ENCODE peak calls at places on chromosomes 1 and 21, in ten cellular contexts. U is endothelial cell, K is WERI-Rb-1, T is pancreas, S is IMR-90, M is fibroblast of pulmonary artery, W is mesothelial cell of epicardium, J is progenitor cell of endocrine pancreas, Y is HFF-Myc, X is tibial artery. G is an unnamed sample.

GRCh38 chr1:214500349-214501055 is 50.9 kb downstream of the PTPN14 start:
- DNase-seq in U (no peak), K (no peak), T (no peak), S (peak), M (no peak), W (no peak), J (no peak), Y (peak), X (no peak), G (no peak)

GRCh38 chr1:27615346-27616004 is 11.5 kb upstream of the AHDC1 start:
- DNase-seq in U (no peak), K (no peak), T (no peak), S (no peak), M (no peak), W (no peak), J (no peak), Y (no peak), X (no peak), G (no peak)

GRCh38 chr1:232423591-232423990 is 206.3 kb downstream of the SIPA1L2 start:
- DNase-seq in U (no peak), K (no peak), T (no peak), S (peak), M (peak), W (no peak), J (no peak), Y (no peak), X (no peak), G (no peak)

GRCh38 chr1:197911172-197911856 is 5.9 kb upstream of the LHX9 start:
- DNase-seq in U (no peak), K (peak), T (no peak), S (no peak), M (no peak), W (no peak), J (no peak), Y (no peak), X (no peak), G (no peak)

GRCh38 chr1:156530006-156530405 is 29.4 kb upstream of the MEF2D start:
- DNase-seq in U (no peak), K (no peak), T (no peak), S (no peak), M (no peak), W (no peak), J (no peak), Y (no peak), X (no peak), G (no peak)

GRCh38 chr21:17461582-17461981 is 51.3 kb upstream of the CXADR start:
- DNase-seq in U (no peak), K (no peak), T (no peak), S (peak), M (peak), W (no peak), J (no peak), Y (no peak), X (no peak), G (no peak)

GRCh38 chr1:93620169-93620840 is 61.3 kb downstream of the BCAR3 start:
- DNase-seq in U (no peak), K (no peak), T (no peak), S (peak), M (no peak), W (no peak), J (no peak), Y (no peak), X (no peak), G (no peak)

GRCh38 chr1:39129514-39129913 is 75.0 kb upstream of the MACF1 start:
- DNase-seq in U (no peak), K (peak), T (no peak), S (peak), M (peak), W (no peak), J (no peak), Y (no peak), X (no peak), G (no peak)

GRCh38 chr1:110616587-110616986 is 10.4 kb upstream of the KCNA2 start:
- DNase-seq in U (no peak), K (no peak), T (no peak), S (peak), M (no peak), W (no peak), J (no peak), Y (no peak), X (no peak), G (no peak)

GRCh38 chr1:227549892-227550291 is 13.5 kb upstream of the ZNF678 start:
- DNase-seq in U (no peak), K (no peak), T (no peak), S (no peak), M (no peak), W (no peak), J (no peak), Y (no peak), X (no peak), G (no peak)

GRCh38 chr1:212323065-212323464 is 37.9 kb downstream of the PPP2R5A start:
- DNase-seq in U (no peak), K (no peak), T (no peak), S (no peak), M (no peak), W (no peak), J (no peak), Y (no peak), X (no peak), G (no peak)

GRCh38 chr1:39183503-39184353 is 20.8 kb upstream of the MACF1 start:
- DNase-seq in U (peak), K (peak), T (no peak), S (peak), M (peak), W (no peak), J (no peak), Y (peak), X (no peak), G (no peak)

GRCh38 chr1:180789460-180789859 is 123.2 kb upstream of the KIAA1614 start:
- DNase-seq in U (no peak), K (no peak), T (no peak), S (no peak), M (no peak), W (no peak), J (no peak), Y (no peak), X (no peak), G (no peak)

GRCh38 chr1:43460988-43461693 is 7.4 kb upstream of the HYI start:
- DNase-seq in U (no peak), K (no peak), T (no peak), S (peak), M (peak), W (no peak), J (no peak), Y (no peak), X (no peak), G (no peak)

GRCh38 chr21:31310750-31311149 is 33.3 kb downstream of the TIAM1 start:
- DNase-seq in U (no peak), K (no peak), T (no peak), S (peak), M (no peak), W (no peak), J (no peak), Y (no peak), X (no peak), G (no peak)

GRCh38 chr1:213389061-213389581 is 338.1 kb downstream of the RPS6KC1 start:
- DNase-seq in U (no peak), K (no peak), T (no peak), S (no peak), M (no peak), W (no peak), J (no peak), Y (no peak), X (no peak), G (no peak)

GRCh38 chr1:178702141-178702540 is 22.9 kb upstream of the RALGPS2 start:
- DNase-seq in U (no peak), K (no peak), T (no peak), S (peak), M (peak), W (no peak), J (no peak), Y (no peak), X (no peak), G (no peak)

GRCh38 chr1:165717918-165718515 is 19.7 kb upstream of the ALDH9A1 start:
- DNase-seq in U (peak), K (peak), T (no peak), S (peak), M (peak), W (no peak), J (peak), Y (peak), X (no peak), G (peak)

DNA sequence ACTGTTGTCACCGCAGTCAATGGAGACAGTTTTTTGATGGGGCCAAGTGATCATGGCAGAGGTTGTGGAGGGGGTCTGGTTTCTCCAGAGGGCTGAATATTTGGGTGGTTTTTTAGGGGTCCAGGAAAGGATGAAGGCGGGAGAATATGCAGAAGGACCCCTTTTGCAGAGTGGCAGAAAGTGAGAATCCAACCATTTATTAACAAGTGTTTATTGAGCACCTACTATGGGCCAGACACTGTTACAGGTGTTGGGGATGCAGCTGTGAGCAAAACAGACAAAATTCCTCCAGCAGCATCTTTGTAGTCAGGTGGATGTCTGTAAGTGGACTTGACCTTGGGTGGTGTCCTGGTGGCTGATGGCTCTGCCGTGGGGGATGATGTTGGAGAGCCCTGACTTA is 15.4 kb downstream of the PADI1 start:
- DNase-seq in U (no peak), K (no peak), T (no peak), S (no peak), M (no peak), W (no peak), J (no peak), Y (no peak), X (no peak), G (no peak)
- TF ChIP-seq CTCF in U (no peak), K (no peak), T (no peak), S (no peak), M (no peak), W (no peak), J (no peak), Y (no peak), X (no peak), G (no peak)

DNA sequence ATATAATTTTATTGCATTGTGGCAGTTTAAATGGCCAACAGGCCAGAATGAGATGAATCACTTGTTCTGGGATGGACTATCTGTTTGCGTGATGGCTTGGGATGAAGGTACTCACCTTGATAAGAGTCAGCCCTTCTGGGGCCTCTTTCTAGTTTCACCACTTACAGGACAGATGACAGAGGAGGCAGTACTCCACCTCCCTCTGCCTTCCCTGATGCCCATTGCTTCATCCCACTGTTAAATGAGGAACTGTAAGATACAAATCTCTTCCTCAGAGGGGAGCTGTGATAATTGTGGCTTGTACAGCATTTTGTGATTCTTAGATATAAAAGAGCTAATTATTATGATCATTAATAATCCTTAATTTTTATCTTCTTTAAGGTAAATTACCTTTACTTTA is 3.7 kb upstream of the TCHH start:
- DNase-seq in U (no peak), K (no peak), T (no peak), S (no peak), M (no peak), W (no peak), J (no peak), Y (no peak), X (no peak), G (no peak)
- TF ChIP-seq CTCF in U (no peak), K (no peak), T (no peak), S (no peak), M (no peak), W (no peak), J (no peak), Y (no peak), X (no peak), G (no peak)

GRCh38 chr1:7752512-7753417 is 18.3 kb upstream of the VAMP3 start:
- DNase-seq in U (peak), K (peak), T (peak), S (peak), M (peak), W (peak), J (peak), Y (peak), X (no peak), G (peak)

GRCh38 chr1:7751174-7751573 is 19.9 kb upstream of the VAMP3 start:
- DNase-seq in U (no peak), K (no peak), T (no peak), S (no peak), M (no peak), W (no peak), J (no peak), Y (no peak), X (no peak), G (no peak)

GRCh38 chr1:7754234-7754633 is 16.9 kb upstream of the VAMP3 start:
- DNase-seq in U (no peak), K (no peak), T (no peak), S (no peak), M (no peak), W (no peak), J (no peak), Y (no peak), X (no peak), G (no peak)

GRCh38 chr1:7760245-7760644 is 10.9 kb upstream of the VAMP3 start:
- DNase-seq in U (no peak), K (no peak), T (no peak), S (no peak), M (no peak), W (no peak), J (no peak), Y (no peak), X (no peak), G (no peak)

GRCh38 chr1:7755448-7755847 is 15.6 kb upstream of the VAMP3 start:
- DNase-seq in U (peak), K (no peak), T (no peak), S (peak), M (peak), W (no peak), J (no peak), Y (no peak), X (no peak), G (no peak)
- TF ChIP-seq CTCF in U (no peak), K (peak), T (no peak), S (peak), M (peak), W (no peak), J (peak), Y (peak), X (no peak), G (peak)

DNA sequence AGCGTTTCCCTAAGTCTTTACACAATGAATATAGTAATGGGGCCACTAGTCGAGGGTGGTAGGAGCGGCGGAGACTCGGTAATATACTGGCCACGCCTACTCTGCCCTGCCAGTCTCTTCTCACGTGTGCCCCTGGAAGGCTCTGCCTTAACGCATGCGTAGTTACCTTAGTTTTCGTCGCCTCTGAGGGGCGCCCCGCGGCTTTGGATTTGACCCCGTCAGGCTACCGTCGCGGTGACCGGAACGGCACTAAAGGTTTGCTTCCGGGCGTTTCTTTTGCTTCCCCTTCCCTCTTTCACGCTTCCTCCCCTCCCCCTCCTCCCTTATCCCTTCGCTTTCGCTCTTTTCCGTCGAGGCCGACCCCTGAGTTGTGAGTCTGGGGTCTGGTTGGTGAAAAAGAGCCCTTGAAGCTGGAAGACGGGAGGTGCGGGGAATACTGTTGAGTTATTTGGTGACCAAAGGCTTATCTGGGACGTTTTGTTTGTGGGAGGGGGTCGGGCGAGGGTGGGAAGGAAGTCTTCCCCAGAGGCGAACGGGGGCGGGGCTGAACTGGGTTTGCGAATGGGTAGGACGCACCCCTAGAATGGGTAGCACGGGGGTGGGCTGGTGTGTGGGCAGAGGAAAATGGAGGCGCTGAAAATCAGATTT is at the start of gene SETDB1:
- DNase-seq in U (peak), K (peak), T (peak), S (peak), M (peak), W (peak), J (peak), Y (peak), X (peak), G (peak)
- TF ChIP-seq CTCF in U (no peak), K (peak), T (no peak), S (peak), M (no peak), W (no peak), J (peak), Y (no peak), X (no peak), G (peak)

GRCh38 chr1:21216835-21217811 is 40.4 kb upstream of the EIF4G3 start:
- DNase-seq in U (peak), K (peak), T (peak), S (peak), M (peak), W (peak), J (peak), Y (no peak), X (no peak), G (peak)

GRCh38 chr1:21212126-21212525 is 35.4 kb upstream of the EIF4G3 start:
- DNase-seq in U (no peak), K (no peak), T (no peak), S (peak), M (peak), W (no peak), J (no peak), Y (no peak), X (no peak), G (no peak)

GRCh38 chr1:21220815-21221214 is 44.1 kb upstream of the EIF4G3 start:
- DNase-seq in U (no peak), K (no peak), T (no peak), S (peak), M (peak), W (no peak), J (no peak), Y (no peak), X (no peak), G (no peak)

GRCh38 chr1:21219674-21220073 is 43.0 kb upstream of the EIF4G3 start:
- DNase-seq in U (no peak), K (no peak), T (no peak), S (no peak), M (no peak), W (no peak), J (no peak), Y (no peak), X (no peak), G (peak)

GRCh38 chr1:21217812-21218596 is 41.3 kb upstream of the EIF4G3 start:
- DNase-seq in U (peak), K (peak), T (peak), S (peak), M (peak), W (no peak), J (peak), Y (no peak), X (no peak), G (peak)
- TF ChIP-seq CTCF in U (peak), K (peak), T (no peak), S (peak), M (peak), W (no peak), J (peak), Y (peak), X (peak), G (peak)

DNA sequence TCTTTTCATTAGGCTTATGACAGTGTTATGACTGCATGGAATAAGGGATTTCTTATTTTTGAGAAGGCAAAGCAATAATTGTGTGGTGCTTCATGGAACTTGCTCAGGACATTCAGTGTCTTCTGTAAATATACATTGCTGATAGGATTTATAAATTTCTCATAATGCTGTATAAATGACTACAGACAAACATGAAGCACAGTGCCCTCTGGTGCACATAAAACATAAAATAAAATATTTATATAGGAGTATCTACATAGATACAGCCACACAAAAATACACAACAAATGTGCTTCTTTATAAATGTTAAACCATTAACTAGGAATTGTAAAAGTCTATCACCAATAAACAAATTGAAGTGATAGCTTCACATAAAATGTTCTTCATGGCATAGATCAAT is 24.1 kb downstream of the BRINP3 start:
- DNase-seq in U (no peak), K (no peak), T (no peak), S (peak), M (peak), W (no peak), J (no peak), Y (no peak), X (no peak), G (no peak)
- TF ChIP-seq CTCF in U (no peak), K (no peak), T (no peak), S (peak), M (peak), W (peak), J (no peak), Y (no peak), X (no peak), G (no peak)

GRCh38 chr1:8423702-8424538 is 106.0 kb downstream of the SLC45A1 start:
- DNase-seq in U (peak), K (peak), T (peak), S (peak), M (peak), W (peak), J (peak), Y (no peak), X (peak), G (peak)
- TF ChIP-seq CTCF in U (no peak), K (no peak), T (no peak), S (no peak), M (no peak), W (no peak), J (no peak), Y (no peak), X (peak), G (no peak)

DNA sequence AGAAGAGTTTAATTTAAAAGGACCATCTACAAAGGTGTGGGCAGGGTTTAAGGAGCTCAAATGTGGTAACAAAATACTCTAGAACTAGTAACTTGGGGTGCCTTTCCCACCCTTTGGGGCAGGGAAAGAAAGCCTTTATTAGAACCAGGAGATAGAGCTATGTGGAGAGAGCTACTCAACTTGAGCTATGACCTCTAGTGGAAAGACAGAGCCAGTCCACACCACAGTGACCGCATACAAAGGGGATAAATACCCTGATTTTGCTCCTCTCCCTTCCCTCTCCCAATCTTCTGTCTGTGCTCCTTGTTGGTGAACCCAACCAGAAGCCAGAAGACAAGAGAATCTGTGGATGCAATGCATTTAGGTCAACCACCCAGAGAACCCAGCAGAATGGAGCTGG is 54.4 kb upstream of the JAK1 start:
- DNase-seq in U (no peak), K (no peak), T (no peak), S (peak), M (peak), W (no peak), J (no peak), Y (no peak), X (no peak), G (no peak)
- TF ChIP-seq CTCF in U (no peak), K (peak), T (no peak), S (peak), M (peak), W (no peak), J (peak), Y (peak), X (peak), G (peak)